ENCODE peak calls at places on chromosomes 3 and 15, in seven cellular contexts. N is endothelial cell; M is activated CD4-positive, alpha-beta T cell treated with anti-CD3 and anti-CD28 coated beads for 1 hour; C is substantia nigra; S is T-helper 2 cell; Q is cerebellar cortex; X is Calu3. P is an unnamed sample.

GRCh38 chr3:117874904-117875874 is 1159.5 kb downstream of the IGSF11 start:
- DNase-seq in M (no peak), N (no peak), Q (no peak), S (no peak), C (no peak), X (no peak), P (no peak)

GRCh38 chr3:154085799-154086198 is 35.4 kb upstream of the ARHGEF26 start:
- DNase-seq in M (no peak), N (no peak), S (no peak), C (no peak), X (no peak), Q (no peak), P (no peak)

GRCh38 chr15:51022206-51022605 is 72.5 kb downstream of the TNFAIP8L3 start:
- DNase-seq in C (no peak), S (no peak), X (no peak), M (no peak), N (no peak), Q (no peak), P (no peak)

GRCh38 chr15:48315041-48315440 is 16.2 kb upstream of the DUT start:
- DNase-seq in S (no peak), N (no peak), X (no peak), M (no peak), C (no peak), Q (no peak), P (no peak)

GRCh38 chr15:57607570-57608000 is 15.9 kb downstream of the MYZAP start:
- DNase-seq in Q (no peak), S (no peak), N (no peak), X (peak; percentile 94), C (no peak), M (no peak), P (no peak)

GRCh38 chr3:132318451-132318850 is 1.2 kb downstream of the ACP3 start:
- DNase-seq in X (no peak), S (no peak), M (no peak), N (no peak), C (no peak), Q (no peak), P (no peak)

GRCh38 chr3:149266733-149267132 is 45.1 kb upstream of the CP start:
- DNase-seq in Q (no peak), N (no peak), C (no peak), M (no peak), X (no peak), S (no peak), P (no peak)

GRCh38 chr15:29840054-29840453 is 17.8 kb upstream of the TJP1 start:
- DNase-seq in X (no peak), S (no peak), C (no peak), M (no peak), N (no peak), Q (no peak), P (no peak)

GRCh38 chr15:92097473-92098178 is 244.1 kb downstream of the SLCO3A1 start:
- DNase-seq in N (peak; percentile 73), M (no peak), X (peak; percentile 64), S (peak; percentile 57), C (no peak), Q (peak; percentile 74), P (no peak)

GRCh38 chr3:128491071-128491899 is 1.7 kb downstream of the GATA2 start:
- DNase-seq in C (no peak), Q (no peak), X (no peak), N (no peak), M (no peak), S (no peak), P (no peak)

GRCh38 chr15:27906802-27907201 is 192.3 kb downstream of the OCA2 start:
- DNase-seq in C (no peak), N (no peak), M (no peak), X (no peak), Q (no peak), S (no peak), P (no peak)

GRCh38 chr3:69012111-69012835 is 1.2 kb downstream of the EOGT start:
- DNase-seq in N (peak; percentile 24), X (no peak), M (no peak), C (no peak), Q (peak; percentile 12), S (no peak), P (no peak)

GRCh38 chr3:38002940-38003339 is 12.4 kb downstream of the VILL start:
- DNase-seq in C (no peak), M (no peak), S (no peak), N (no peak), X (no peak), Q (no peak), P (no peak)

GRCh38 chr3:34206996-34207395 is 408.6 kb downstream of the PDCD6IP start:
- DNase-seq in X (no peak), C (no peak), N (no peak), Q (no peak), S (no peak), M (no peak), P (no peak)